ENCODE peak calls at places on chromosomes 12 and 14, in ten cellular contexts. A is A549; J is suprapubic skin; I is mammary epithelial cell; R is body of pancreas; P is effector memory CD4-positive, alpha-beta T cell; F is fibroblast of lung; X is GM23248; W is cardiac muscle cell; G is CD8-positive, alpha-beta T cell. B is an unnamed sample.

GRCh38 chr12:93165384-93165932 is 212.3 kb upstream of the NUDT4 start:
- DNase-seq in W (no peak), X (no peak), J (no peak), I (no peak), P (no peak), R (no peak), F (no peak), A (no peak), G (no peak), B (no peak)

GRCh38 chr12:51793201-51793600 is 55.3 kb downstream of the FIGNL2 start:
- DNase-seq in P (no peak), R (no peak), W (no peak), J (no peak), G (no peak), X (peak; percentile 67), F (no peak), A (no peak), I (peak; percentile 7), B (peak; percentile 77)

GRCh38 chr12:69168828-69169227 is 70.5 kb upstream of the CPSF6 start:
- DNase-seq in F (no peak), W (no peak), P (no peak), G (no peak), J (no peak), A (no peak), R (no peak), I (no peak), X (no peak), B (no peak)

GRCh38 chr14:34322940-34323418 is 139.1 kb downstream of the SPTSSA start:
- DNase-seq in W (peak; percentile 70), X (peak; percentile 57), I (peak; percentile 32), F (peak; percentile 60), R (peak; percentile 72), A (peak; percentile 59), J (peak; percentile 82), P (peak; percentile 55), G (peak; percentile 70), B (peak; percentile 18)

GRCh38 chr12:130009961-130010360 is 106.1 kb upstream of the TMEM132D start:
- DNase-seq in A (no peak), W (no peak), X (no peak), P (no peak), R (no peak), I (no peak), F (no peak), J (no peak), G (no peak), B (no peak)

GRCh38 chr14:68651075-68651474 is 141.8 kb downstream of the ZFP36L1 start:
- DNase-seq in G (no peak), R (no peak), I (no peak), W (no peak), P (no peak), X (no peak), J (no peak), F (peak; percentile 53), A (no peak), B (no peak)

GRCh38 chr14:22487401-22487800 is 101.6 kb downstream of the DAD1 start:
- DNase-seq in X (peak; percentile 48), W (no peak), J (no peak), A (no peak), G (no peak), F (no peak), P (no peak), I (no peak), R (no peak), B (no peak)

GRCh38 chr14:65226824-65227604 is 124.7 kb upstream of the MAX start:
- DNase-seq in J (no peak), R (peak; percentile 63), G (no peak), W (peak; percentile 79), P (no peak), X (peak; percentile 79), F (peak; percentile 49), A (no peak), I (no peak), B (no peak)

GRCh38 chr14:93078830-93079229 is 36.9 kb downstream of the ITPK1 start:
- DNase-seq in G (no peak), A (no peak), W (peak; percentile 29), I (no peak), J (no peak), R (no peak), X (peak; percentile 84), P (no peak), F (no peak), B (no peak)

GRCh38 chr12:3041558-3042164 is 35.5 kb upstream of the TSPAN9 start:
- DNase-seq in A (peak; percentile 90), I (peak; percentile 69), W (peak; percentile 83), F (peak; percentile 77), G (peak; percentile 27), P (peak; percentile 23), X (peak; percentile 82), J (no peak), R (peak; percentile 67), B (peak; percentile 67)

GRCh38 chr14:54669759-54670630 is 103.1 kb downstream of the SAMD4A start:
- DNase-seq in G (peak; percentile 20), F (peak; percentile 82), R (no peak), I (no peak), W (peak; percentile 66), P (no peak), A (no peak), X (peak; percentile 88), J (no peak), B (peak; percentile 80)

GRCh38 chr12:46219892-46220655 is 48.8 kb downstream of the SLC38A1 start:
- DNase-seq in G (peak; percentile 74), I (peak; percentile 82), J (no peak), P (peak; percentile 70), F (peak; percentile 48), A (no peak), R (no peak), X (peak; percentile 92), W (peak; percentile 82), B (peak; percentile 66)

GRCh38 chr14:96362071-96362964 is 823 bp downstream of the ATG2B start:
- DNase-seq in R (peak; percentile 62), P (peak; percentile 47), F (peak; percentile 37), A (peak; percentile 37), G (peak; percentile 38), J (no peak), X (peak; percentile 71), W (peak; percentile 44), I (peak; percentile 63), B (no peak)

GRCh38 chr14:79706382-79706781 is 504.9 kb downstream of the DIO2 start:
- DNase-seq in P (no peak), J (no peak), X (no peak), R (no peak), I (no peak), G (no peak), A (no peak), F (no peak), W (no peak), B (no peak)

GRCh38 chr12:91778091-91778819 is 367.4 kb downstream of the BTG1 start:
- DNase-seq in J (no peak), I (no peak), R (no peak), G (no peak), F (peak; percentile 32), A (no peak), P (no peak), W (peak; percentile 24), X (peak; percentile 20), B (no peak)

GRCh38 chr12:48002773-48003218 is 1.5 kb downstream of the COL2A1 start:
- DNase-seq in J (no peak), R (peak; percentile 29), W (peak; percentile 45), F (peak; percentile 25), X (peak; percentile 71), P (no peak), G (no peak), I (peak; percentile 6), A (no peak), B (no peak)

GRCh38 chr14:42947991-42948390 is 1341.3 kb downstream of the LRFN5 start:
- DNase-seq in A (no peak), X (no peak), J (no peak), G (no peak), P (no peak), I (no peak), W (no peak), F (peak; percentile 56), R (no peak), B (no peak)
- H3K9me3 ChIP-seq in A (no peaks in the 10 kb centered on the region), X (no peaks in the 10 kb centered on the region), J (peaks cover 7% of the 10 kb centered on the region), G (no peaks in the 10 kb centered on the region), P (no peaks in the 10 kb centered on the region), I (peaks cover 14% of the 10 kb centered on the region), W (no peaks in the 10 kb centered on the region), F (no peaks in the 10 kb centered on the region), R (no peaks in the 10 kb centered on the region), B (no peaks in the 10 kb centered on the region)

DNA sequence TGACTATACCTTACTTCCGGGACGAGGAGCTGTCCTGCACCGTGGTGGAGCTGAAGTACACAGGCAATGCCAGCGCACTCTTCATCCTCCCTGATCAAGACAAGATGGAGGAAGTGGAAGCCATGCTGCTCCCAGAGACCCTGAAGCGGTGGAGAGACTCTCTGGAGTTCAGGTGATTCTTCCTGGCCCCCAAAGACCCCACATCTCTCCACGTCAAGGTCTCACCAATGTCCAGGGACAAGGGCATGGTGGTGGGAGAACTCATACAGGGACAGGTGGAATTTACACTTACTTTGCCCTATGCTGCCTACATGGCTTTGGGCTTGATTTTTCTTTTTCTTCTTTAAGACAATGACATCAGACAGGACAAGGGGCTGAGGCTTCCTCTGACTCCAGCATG is 7.1 kb downstream of the SERPINA3 start:
- DNase-seq in P (no peak), A (no peak), I (no peak), X (no peak), F (no peak), W (no peak), R (no peak), J (no peak), G (no peak), B (no peak)
- H3K9me3 ChIP-seq in P (no peaks in the 10 kb centered on the region), A (peaks cover 45% of the 10 kb centered on the region), I (peaks cover 24% of the 10 kb centered on the region), X (no peaks in the 10 kb centered on the region), F (no peaks in the 10 kb centered on the region), W (no peaks in the 10 kb centered on the region), R (no peaks in the 10 kb centered on the region), J (peaks cover 12% of the 10 kb centered on the region), G (no peaks in the 10 kb centered on the region), B (no peaks in the 10 kb centered on the region)

GRCh38 chr12:31895449-31896150 is 63.6 kb upstream of the RESF1 start:
- DNase-seq in W (no peak), R (no peak), A (no peak), P (no peak), J (no peak), I (no peak), F (no peak), X (no peak), G (no peak), B (no peak)
- H3K9me3 ChIP-seq in W (no peaks in the 10 kb centered on the region), R (no peaks in the 10 kb centered on the region), A (no peaks in the 10 kb centered on the region), P (peaks cover 15% of the 10 kb centered on the region), J (no peaks in the 10 kb centered on the region), I (no peaks in the 10 kb centered on the region), F (no peaks in the 10 kb centered on the region), X (no peaks in the 10 kb centered on the region), G (peaks cover 12% of the 10 kb centered on the region), B (no peaks in the 10 kb centered on the region)

DNA sequence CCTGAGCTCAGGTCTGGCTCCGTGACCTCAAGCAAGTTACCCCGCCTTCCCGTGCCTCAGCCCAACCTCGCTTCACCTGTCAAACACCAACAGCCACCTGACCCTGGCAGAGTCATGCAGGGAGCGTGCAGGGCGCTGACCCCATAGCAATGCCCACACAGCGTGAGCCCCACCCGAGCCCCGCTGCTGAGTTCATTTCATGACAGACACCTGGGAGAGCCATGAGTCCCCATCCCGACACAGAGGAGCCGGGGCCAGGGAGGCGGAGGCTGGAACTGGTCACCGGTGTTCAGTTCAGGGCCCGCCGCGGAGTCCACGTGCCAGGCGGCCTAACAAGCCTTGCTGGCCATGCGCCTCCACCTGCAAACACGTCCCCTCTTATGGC is 18.1 kb upstream of the GALNT9 start:
- DNase-seq in W (no peak), I (no peak), G (no peak), X (no peak), A (no peak), J (no peak), F (no peak), P (no peak), R (no peak), B (no peak)
- H3K9me3 ChIP-seq in W (no peaks in the 10 kb centered on the region), I (peaks cover 9% of the 10 kb centered on the region), G (no peaks in the 10 kb centered on the region), X (no peaks in the 10 kb centered on the region), A (no peaks in the 10 kb centered on the region), J (no peaks in the 10 kb centered on the region), F (peaks cover 3% of the 10 kb centered on the region), P (no peaks in the 10 kb centered on the region), R (no peaks in the 10 kb centered on the region), B (no peaks in the 10 kb centered on the region)